ENCODE peak calls at places on chromosomes 5 and 9, in six cellular contexts. One of them, this sample, is unnamed.

GRCh38 chr9:71353723-71354122 is 232.3 kb upstream of the TRPM3 start:
- DNase-seq in HepG2: no peak
- DNase-seq in stomach: no peak
- DNase-seq in GM12878: no peak
- DNase-seq in H1: no peak
- DNase-seq in sigmoid colon: no peak
- DNase-seq in this sample: no peak

GRCh38 chr5:163967273-163967672 is 461.9 kb downstream of the MAT2B start:
- DNase-seq in HepG2: no peak
- DNase-seq in stomach: no peak
- DNase-seq in GM12878: no peak
- DNase-seq in H1: no peak
- DNase-seq in sigmoid colon: no peak
- DNase-seq in this sample: no peak

GRCh38 chr5:93336330-93337110 is 244.5 kb downstream of the NR2F1-AS1 start:
- DNase-seq in HepG2: no peak
- DNase-seq in stomach: no peak
- DNase-seq in GM12878: no peak
- DNase-seq in H1: no peak
- DNase-seq in sigmoid colon: no peak
- DNase-seq in this sample: no peak

GRCh38 chr5:132017738-132018625 is 6.5 kb upstream of the ACSL6 start:
- DNase-seq in HepG2: no peak
- DNase-seq in stomach: no peak
- DNase-seq in GM12878: no peak
- DNase-seq in H1: peak; percentile 35
- DNase-seq in sigmoid colon: peak; percentile 35
- DNase-seq in this sample: peak; percentile 6

GRCh38 chr5:4883388-4883787 is 256.7 kb upstream of the ADAMTS16 start:
- DNase-seq in HepG2: no peak
- DNase-seq in stomach: no peak
- DNase-seq in GM12878: no peak
- DNase-seq in H1: no peak
- DNase-seq in sigmoid colon: peak; percentile 73
- DNase-seq in this sample: no peak

GRCh38 chr9:16509946-16510504 is 360.4 kb downstream of the BNC2 start:
- DNase-seq in HepG2: no peak
- DNase-seq in stomach: no peak
- DNase-seq in GM12878: no peak
- DNase-seq in H1: no peak
- DNase-seq in sigmoid colon: no peak
- DNase-seq in this sample: no peak

GRCh38 chr9:132135456-132135855 is 26.4 kb upstream of the NTNG2 start:
- DNase-seq in HepG2: no peak
- DNase-seq in stomach: no peak
- DNase-seq in GM12878: no peak
- DNase-seq in H1: no peak
- DNase-seq in sigmoid colon: no peak
- DNase-seq in this sample: no peak

GRCh38 chr9:36997414-36997813 is 36.7 kb downstream of the PAX5 start:
- DNase-seq in HepG2: no peak
- DNase-seq in stomach: no peak
- DNase-seq in GM12878: no peak
- DNase-seq in H1: no peak
- DNase-seq in sigmoid colon: no peak
- DNase-seq in this sample: no peak

GRCh38 chr9:134968011-134968822 is 50.5 kb upstream of the FCN1 start:
- DNase-seq in HepG2: no peak
- DNase-seq in stomach: no peak
- DNase-seq in GM12878: no peak
- DNase-seq in H1: no peak
- DNase-seq in sigmoid colon: peak; percentile 58
- DNase-seq in this sample: no peak

GRCh38 chr5:122723606-122724352 is 51.1 kb upstream of the SNX2 start:
- DNase-seq in HepG2: no peak
- DNase-seq in stomach: no peak
- DNase-seq in GM12878: peak; percentile 59
- DNase-seq in H1: no peak
- DNase-seq in sigmoid colon: no peak
- DNase-seq in this sample: no peak

GRCh38 chr5:139660105-139660915 is 12.2 kb downstream of the CXXC5 start:
- DNase-seq in HepG2: no peak
- DNase-seq in stomach: peak; percentile 92
- DNase-seq in GM12878: no peak
- DNase-seq in H1: no peak
- DNase-seq in sigmoid colon: peak; percentile 92
- DNase-seq in this sample: peak; percentile 82

GRCh38 chr9:69981686-69982450 is 61.8 kb upstream of the MAMDC2 start:
- DNase-seq in HepG2: no peak
- DNase-seq in stomach: no peak
- DNase-seq in GM12878: no peak
- DNase-seq in H1: no peak
- DNase-seq in sigmoid colon: no peak
- DNase-seq in this sample: no peak

GRCh38 chr5:8538813-8539212 is 669.9 kb downstream of the MTRR start:
- DNase-seq in HepG2: no peak
- DNase-seq in stomach: no peak
- DNase-seq in GM12878: no peak
- DNase-seq in H1: no peak
- DNase-seq in sigmoid colon: no peak
- DNase-seq in this sample: no peak
- TF ChIP-seq EP300 in HepG2: no peak
- TF ChIP-seq EP300 in stomach: no peak
- TF ChIP-seq EP300 in GM12878: no peak
- TF ChIP-seq EP300 in H1: no peak
- TF ChIP-seq EP300 in sigmoid colon: no peak
- TF ChIP-seq EP300 in this sample: no peak

GRCh38 chr5:60529001-60529400 is 171.0 kb downstream of the DEPDC1B start:
- DNase-seq in HepG2: no peak
- DNase-seq in stomach: no peak
- DNase-seq in GM12878: no peak
- DNase-seq in H1: no peak
- DNase-seq in sigmoid colon: no peak
- DNase-seq in this sample: no peak
- TF ChIP-seq POLR2AphosphoS5 in HepG2: no peak
- TF ChIP-seq POLR2AphosphoS5 in stomach: no peak
- TF ChIP-seq POLR2AphosphoS5 in GM12878: no peak
- TF ChIP-seq POLR2AphosphoS5 in H1: no peak
- TF ChIP-seq POLR2AphosphoS5 in sigmoid colon: no peak
- TF ChIP-seq POLR2AphosphoS5 in this sample: no peak

GRCh38 chr5:34700078-34700452 is 43.9 kb downstream of the RAI14 start:
- DNase-seq in HepG2: no peak
- DNase-seq in stomach: no peak
- DNase-seq in GM12878: no peak
- DNase-seq in H1: no peak
- DNase-seq in sigmoid colon: no peak
- DNase-seq in this sample: no peak

GRCh38 chr5:34697308-34698108 is 41.4 kb downstream of the RAI14 start:
- DNase-seq in HepG2: no peak
- DNase-seq in stomach: no peak
- DNase-seq in GM12878: no peak
- DNase-seq in H1: no peak
- DNase-seq in sigmoid colon: no peak
- DNase-seq in this sample: no peak

GRCh38 chr5:34698754-34699153 is 42.6 kb downstream of the RAI14 start:
- DNase-seq in HepG2: no peak
- DNase-seq in stomach: no peak
- DNase-seq in GM12878: no peak
- DNase-seq in H1: no peak
- DNase-seq in sigmoid colon: no peak
- DNase-seq in this sample: no peak

GRCh38 chr5:34698109-34698419 is 41.9 kb downstream of the RAI14 start:
- DNase-seq in HepG2: no peak
- DNase-seq in stomach: no peak
- DNase-seq in GM12878: no peak
- DNase-seq in H1: no peak
- DNase-seq in sigmoid colon: no peak
- DNase-seq in this sample: no peak

DNA sequence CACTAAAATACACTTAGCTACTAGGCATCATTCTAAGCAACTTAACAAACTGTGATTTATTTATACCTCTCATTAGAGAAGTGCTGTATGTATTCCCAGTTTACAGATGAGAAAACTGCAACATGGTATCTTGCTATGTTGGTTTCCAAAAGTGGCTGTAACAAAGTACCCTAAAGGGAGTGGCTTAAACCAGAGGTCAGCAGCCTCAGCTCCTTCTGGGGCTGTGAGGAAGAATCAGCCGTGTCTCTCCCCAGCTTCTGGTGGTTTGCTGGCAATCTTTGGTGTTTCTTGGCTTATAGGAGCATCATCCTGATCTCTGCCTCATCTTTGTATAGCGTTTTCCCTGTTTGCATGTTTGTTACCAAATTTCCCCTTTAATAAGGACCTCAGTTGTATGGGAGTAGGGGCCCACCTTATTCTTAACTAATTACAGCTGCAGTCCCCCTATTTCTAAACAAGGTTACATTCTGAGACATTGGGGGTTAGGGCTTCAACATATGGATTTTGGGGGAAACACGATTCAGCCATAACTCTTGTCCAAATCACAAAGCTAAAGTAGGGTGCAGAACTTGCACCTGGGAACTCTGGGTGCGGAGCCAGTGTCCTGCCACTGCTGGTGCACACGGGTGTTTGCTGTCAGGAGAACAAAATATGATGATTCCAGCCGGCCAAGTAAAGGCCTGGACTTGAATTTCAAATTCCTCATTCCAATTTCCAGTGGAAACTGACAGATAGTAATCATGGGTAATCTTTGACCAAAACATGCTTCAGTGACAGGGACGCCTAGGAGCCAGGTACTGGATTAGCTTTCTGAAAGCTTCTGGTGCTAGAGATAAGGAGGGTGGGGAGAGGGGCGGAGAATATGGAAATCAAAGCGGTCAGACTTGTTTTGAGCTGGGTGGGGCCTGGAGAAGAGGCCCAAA is 43.3 kb downstream of the RAI14 start:
- DNase-seq in HepG2: no peak
- DNase-seq in stomach: peak; percentile 65
- DNase-seq in GM12878: no peak
- DNase-seq in H1: no peak
- DNase-seq in sigmoid colon: no peak
- DNase-seq in this sample: peak; percentile 56
- TF ChIP-seq EP300 in HepG2: no peak
- TF ChIP-seq EP300 in stomach: no peak
- TF ChIP-seq EP300 in GM12878: no peak
- TF ChIP-seq EP300 in H1: no peak
- TF ChIP-seq EP300 in sigmoid colon: no peak
- TF ChIP-seq EP300 in this sample: no peak

GRCh38 chr5:53971566-53971965 is 338.8 kb downstream of the ARL15 start:
- DNase-seq in HepG2: no peak
- DNase-seq in stomach: no peak
- DNase-seq in GM12878: no peak
- DNase-seq in H1: no peak
- DNase-seq in sigmoid colon: no peak
- DNase-seq in this sample: no peak

GRCh38 chr5:53969331-53969730 is 341.0 kb downstream of the ARL15 start:
- DNase-seq in HepG2: no peak
- DNase-seq in stomach: no peak
- DNase-seq in GM12878: no peak
- DNase-seq in H1: no peak
- DNase-seq in sigmoid colon: no peak
- DNase-seq in this sample: no peak

GRCh38 chr5:53972314-53972713 is 338.1 kb downstream of the ARL15 start:
- DNase-seq in HepG2: no peak
- DNase-seq in stomach: no peak
- DNase-seq in GM12878: no peak
- DNase-seq in H1: no peak
- DNase-seq in sigmoid colon: no peak
- DNase-seq in this sample: no peak

GRCh38 chr5:53970510-53970909 is 339.9 kb downstream of the ARL15 start:
- DNase-seq in HepG2: no peak
- DNase-seq in stomach: no peak
- DNase-seq in GM12878: no peak
- DNase-seq in H1: no peak
- DNase-seq in sigmoid colon: no peak
- DNase-seq in this sample: no peak

DNA sequence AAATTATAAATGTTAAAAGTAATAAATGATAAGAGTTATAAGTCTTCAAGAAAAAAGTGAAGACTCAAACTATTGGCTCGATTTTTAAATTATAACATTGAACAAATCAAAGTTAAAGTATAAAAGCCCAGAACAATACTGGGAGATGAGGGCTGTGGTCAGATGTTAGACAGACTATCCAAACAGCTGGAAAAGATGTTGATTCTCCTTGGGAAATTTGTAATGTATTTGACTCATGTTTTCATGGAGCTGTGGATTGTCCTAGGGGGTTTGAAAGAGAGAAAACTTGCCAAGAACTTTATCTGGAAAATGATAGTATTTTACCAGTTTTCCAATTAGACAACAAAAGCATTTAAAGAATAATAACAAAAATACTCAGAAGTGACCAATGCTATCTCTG is 339.3 kb downstream of the ARL15 start:
- DNase-seq in HepG2: no peak
- DNase-seq in stomach: no peak
- DNase-seq in GM12878: no peak
- DNase-seq in H1: no peak
- DNase-seq in sigmoid colon: no peak
- DNase-seq in this sample: no peak
- TF ChIP-seq POLR2AphosphoS5 in HepG2: no peak
- TF ChIP-seq POLR2AphosphoS5 in stomach: no peak
- TF ChIP-seq POLR2AphosphoS5 in GM12878: no peak
- TF ChIP-seq POLR2AphosphoS5 in H1: no peak
- TF ChIP-seq POLR2AphosphoS5 in sigmoid colon: no peak
- TF ChIP-seq POLR2AphosphoS5 in this sample: no peak

GRCh38 chr5:136232316-136232715 is 39.4 kb upstream of the SMIM32 start:
- DNase-seq in HepG2: no peak
- DNase-seq in stomach: no peak
- DNase-seq in GM12878: peak; percentile 62
- DNase-seq in H1: no peak
- DNase-seq in sigmoid colon: no peak
- DNase-seq in this sample: no peak

GRCh38 chr5:136235316-136235715 is 42.4 kb upstream of the SMIM32 start:
- DNase-seq in HepG2: no peak
- DNase-seq in stomach: no peak
- DNase-seq in GM12878: no peak
- DNase-seq in H1: no peak
- DNase-seq in sigmoid colon: no peak
- DNase-seq in this sample: no peak

GRCh38 chr5:136242136-136242535 is 49.2 kb upstream of the SMIM32 start:
- DNase-seq in HepG2: no peak
- DNase-seq in stomach: no peak
- DNase-seq in GM12878: peak; percentile 20
- DNase-seq in H1: no peak
- DNase-seq in sigmoid colon: no peak
- DNase-seq in this sample: no peak

GRCh38 chr5:136236479-136237083 is 43.6 kb upstream of the SMIM32 start:
- DNase-seq in HepG2: no peak
- DNase-seq in stomach: no peak
- DNase-seq in GM12878: no peak
- DNase-seq in H1: no peak
- DNase-seq in sigmoid colon: no peak
- DNase-seq in this sample: no peak
- TF ChIP-seq EP300 in HepG2: no peak
- TF ChIP-seq EP300 in stomach: no peak
- TF ChIP-seq EP300 in GM12878: no peak
- TF ChIP-seq EP300 in H1: no peak
- TF ChIP-seq EP300 in sigmoid colon: no peak
- TF ChIP-seq EP300 in this sample: no peak